ENCODE peak calls at places on chromosomes 2 and 18, in seven cellular contexts. J is lower lobe of right lung, S is ovary, O is esophagus squamous epithelium, Z is GM06990, Q is cardiac muscle cell, H is AG09309. Y is an unnamed sample.

GRCh38 chr2:186641807-186642321 is 52.0 kb upstream of the FAM171B start:
- DNase-seq in J (no peak), S (no peak), O (no peak), Z (no peak), Q (peak; percentile 83), H (peak; percentile 52), Y (peak; percentile 28)

GRCh38 chr2:176479961-176480360 is 210.7 kb downstream of the MTX2 start:
- DNase-seq in J (no peak), S (no peak), O (no peak), Z (no peak), Q (no peak), H (no peak), Y (no peak)

GRCh38 chr2:140023291-140023690 is 1243.1 kb upstream of the NXPH2 start:
- DNase-seq in J (no peak), S (no peak), O (no peak), Z (no peak), Q (no peak), H (no peak), Y (no peak)

GRCh38 chr2:69177063-69177771 is 164.2 kb downstream of the ANTXR1 start:
- DNase-seq in J (peak; percentile 70), S (peak; percentile 69), O (no peak), Z (no peak), Q (peak; percentile 99), H (peak; percentile 96), Y (peak; percentile 94)

GRCh38 chr2:54757496-54757895 is 34.0 kb downstream of the EML6 start:
- DNase-seq in J (no peak), S (no peak), O (no peak), Z (peak; percentile 33), Q (peak; percentile 69), H (no peak), Y (no peak)

GRCh38 chr2:127901339-127902072 is 15.8 kb upstream of the AMMECR1L start:
- DNase-seq in J (no peak), S (peak; percentile 82), O (no peak), Z (no peak), Q (peak; percentile 75), H (no peak), Y (no peak)

GRCh38 chr2:170737821-170738220 is 22.7 kb downstream of the SP5 start:
- DNase-seq in J (no peak), S (no peak), O (no peak), Z (no peak), Q (no peak), H (no peak), Y (no peak)

GRCh38 chr2:241003369-241003768 is 5.0 kb downstream of the SNED1 start:
- DNase-seq in J (no peak), S (peak; percentile 31), O (no peak), Z (no peak), Q (no peak), H (no peak), Y (no peak)

GRCh38 chr2:124978597-124978996 is 953.5 kb downstream of the CNTNAP5 start:
- DNase-seq in J (no peak), S (no peak), O (no peak), Z (no peak), Q (peak; percentile 2), H (no peak), Y (no peak)

GRCh38 chr2:75424936-75425619 is 135.7 kb downstream of the EVA1A start:
- DNase-seq in J (no peak), S (no peak), O (no peak), Z (no peak), Q (peak; percentile 28), H (no peak), Y (no peak)

GRCh38 chr2:26693287-26693849 is 846 bp downstream of the KCNK3 start:
- DNase-seq in J (no peak), S (peak; percentile 50), O (no peak), Z (no peak), Q (no peak), H (no peak), Y (no peak)

GRCh38 chr18:43312891-43313290 is 35.6 kb upstream of the SYT4 start:
- DNase-seq in J (no peak), S (no peak), O (no peak), Z (no peak), Q (no peak), H (no peak), Y (no peak)

GRCh38 chr18:44568986-44569385 is 111.7 kb upstream of the SETBP1 start:
- DNase-seq in J (no peak), S (no peak), O (no peak), Z (no peak), Q (no peak), H (peak; percentile 53), Y (peak; percentile 79)

GRCh38 chr18:13387856-13388548 is 169.4 kb downstream of the LDLRAD4 start:
- DNase-seq in J (no peak), S (no peak), O (no peak), Z (no peak), Q (no peak), H (peak; percentile 59), Y (peak; percentile 23)

GRCh38 chr2:217142649-217143266 is 282.9 kb upstream of the TNP1 start:
- DNase-seq in J (no peak), S (no peak), O (no peak), Z (no peak), Q (peak; percentile 17), H (no peak), Y (no peak)

GRCh38 chr2:107325983-107326786 is 440.2 kb upstream of the ST6GAL2 start:
- DNase-seq in J (no peak), S (no peak), O (no peak), Z (no peak), Q (peak; percentile 91), H (no peak), Y (no peak)

GRCh38 chr2:30192327-30192726 is 39.0 kb upstream of the LBH start:
- DNase-seq in J (no peak), S (no peak), O (no peak), Z (no peak), Q (no peak), H (no peak), Y (no peak)

GRCh38 chr2:128472789-128473174 is 154.1 kb upstream of the HS6ST1 start:
- DNase-seq in J (no peak), S (no peak), O (no peak), Z (no peak), Q (peak; percentile 80), H (peak; percentile 2), Y (peak; percentile 18)

GRCh38 chr2:157837851-157838441 is 38.2 kb downstream of the ACVR1 start:
- DNase-seq in J (no peak), S (no peak), O (no peak), Z (no peak), Q (peak; percentile 43), H (no peak), Y (no peak)

GRCh38 chr2:59184281-59185020 is 943.3 kb upstream of the FANCL start:
- DNase-seq in J (no peak), S (no peak), O (no peak), Z (no peak), Q (peak; percentile 3), H (no peak), Y (no peak)

DNA sequence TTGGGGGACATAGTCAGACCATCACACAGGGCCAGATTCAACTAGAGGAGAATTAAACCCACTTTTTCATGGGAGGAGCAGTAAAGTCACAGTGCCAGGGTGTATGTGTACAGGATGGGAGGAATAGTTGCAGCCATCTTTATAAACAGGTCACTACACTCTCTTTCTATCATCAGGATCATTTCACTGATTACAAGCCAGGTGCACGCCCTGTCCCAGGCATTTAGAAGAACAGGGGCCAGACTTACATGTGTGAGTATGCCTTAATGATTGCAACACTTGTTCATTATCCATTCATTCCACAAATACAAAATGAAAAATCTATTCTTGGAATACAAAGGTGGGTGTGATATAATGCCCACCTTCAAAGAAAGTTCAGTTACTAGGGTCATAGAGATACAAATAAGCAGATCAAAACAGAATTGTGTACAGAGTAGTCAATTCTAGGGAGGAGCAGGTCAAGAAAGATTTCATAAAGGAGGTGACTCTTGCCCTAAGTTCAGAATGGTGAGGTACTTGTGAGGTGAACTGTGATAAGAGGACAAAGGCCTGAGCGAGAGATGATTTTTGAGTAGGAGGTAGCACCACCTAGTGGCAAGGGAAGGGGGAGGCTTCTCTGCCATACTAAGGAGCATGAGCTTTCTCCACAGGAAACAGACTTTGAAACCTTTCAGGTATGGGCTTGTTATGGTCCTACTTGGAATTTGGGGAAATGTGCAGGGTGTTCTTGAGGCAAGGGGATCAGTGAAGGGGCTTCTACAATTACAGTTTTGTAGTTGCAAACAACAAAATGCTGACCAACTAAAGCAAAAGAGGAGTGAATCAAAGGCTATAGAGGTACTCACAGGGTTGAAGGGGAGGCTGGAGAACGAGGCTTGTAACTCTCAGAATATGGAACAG is 156.3 kb downstream of the SUCLG1 start:
- DNase-seq in J (no peak), S (no peak), O (no peak), Z (no peak), Q (peak; percentile 60), H (peak; percentile 1), Y (no peak)
- H3K4me3 ChIP-seq in J (no peak overlapping the region), S (no peak overlapping the region), O (no peak overlapping the region), Z (no peak overlapping the region), Q (no peak overlapping the region), H (no peak overlapping the region), Y (no peak overlapping the region)

GRCh38 chr2:118845843-118846666 is 1.4 kb downstream of the EN1 start:
- DNase-seq in J (no peak), S (no peak), O (no peak), Z (no peak), Q (no peak), H (no peak), Y (no peak)
- H3K4me3 ChIP-seq in J (no peak overlapping the region), S (no peak overlapping the region), O (no peak overlapping the region), Z (no peak overlapping the region), Q (no peak overlapping the region), H (peak overlapping the region; percentile 70), Y (no peak overlapping the region)

DNA sequence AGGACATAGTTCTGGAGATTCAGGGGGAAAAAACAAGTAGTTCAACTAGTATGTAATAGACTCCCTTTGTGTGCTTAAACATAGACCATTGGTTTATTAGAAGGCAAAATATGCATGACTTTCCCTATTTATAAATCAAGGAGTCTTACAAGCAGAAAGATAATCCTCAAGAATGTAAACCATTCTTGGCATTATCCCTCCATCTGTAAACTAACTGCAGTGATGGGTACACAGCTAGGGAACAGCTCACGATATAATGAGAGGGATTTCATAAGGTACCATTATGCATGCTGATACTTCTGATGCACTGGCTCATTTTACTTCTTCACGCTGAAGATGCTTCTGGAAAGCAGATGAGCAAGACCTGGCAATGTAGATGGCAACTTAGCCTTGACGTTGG is 878 bp downstream of the FBXO15 start:
- DNase-seq in J (no peak), S (no peak), O (no peak), Z (no peak), Q (no peak), H (peak; percentile 59), Y (peak; percentile 29)
- H3K4me3 ChIP-seq in J (peak overlapping the region; percentile 71), S (no peak overlapping the region), O (no peak overlapping the region), Z (peak overlapping the region; percentile 83), Q (peak overlapping the region; percentile 86), H (peak overlapping the region; percentile 84), Y (no peak overlapping the region)

GRCh38 chr2:219509780-219510511 is 4.3 kb upstream of the ASIC4 start:
- DNase-seq in J (no peak), S (peak; percentile 73), O (no peak), Z (no peak), Q (peak; percentile 69), H (no peak), Y (no peak)

GRCh38 chr2:219512524-219513216 is 1.6 kb upstream of the ASIC4 start:
- DNase-seq in J (no peak), S (no peak), O (no peak), Z (no peak), Q (no peak), H (no peak), Y (no peak)

GRCh38 chr2:219508933-219509779 is 5.1 kb upstream of the ASIC4 start:
- DNase-seq in J (no peak), S (no peak), O (no peak), Z (no peak), Q (peak; percentile 11), H (no peak), Y (no peak)

GRCh38 chr2:219511547-219512325 is 2.5 kb upstream of the ASIC4 start:
- DNase-seq in J (no peak), S (no peak), O (no peak), Z (no peak), Q (peak; percentile 25), H (no peak), Y (no peak)

GRCh38 chr2:219510512-219511135 is 3.7 kb upstream of the ASIC4 start:
- DNase-seq in J (no peak), S (no peak), O (no peak), Z (no peak), Q (no peak), H (no peak), Y (no peak)
- H3K4me3 ChIP-seq in J (no peak overlapping the region), S (no peak overlapping the region), O (no peak overlapping the region), Z (no peak overlapping the region), Q (no peak overlapping the region), H (no peak overlapping the region), Y (no peak overlapping the region)